ENCODE peak calls at places on chromosomes 13 and 19, in seven cellular contexts. One of them, this sample, is unnamed.

GRCh38 chr19:45526143-45526542 is 18.9 kb downstream of the VASP start:
- DNase-seq in foreskin fibroblast: peak; percentile 73
- DNase-seq in activated CD8-positive, alpha-beta memory T cell treated with anti-CD3 and anti-CD28 coated beads for 1 hour: no peak
- DNase-seq in AG08396: peak; percentile 82
- DNase-seq in Daoy: peak; percentile 80
- DNase-seq in thoracic aorta: no peak
- DNase-seq in A172: peak; percentile 61
- DNase-seq in this sample: peak; percentile 73

GRCh38 chr13:110713981-110714797 is 689 bp downstream of the ING1 start:
- DNase-seq in Daoy: peak; percentile 42
- DNase-seq in activated CD8-positive, alpha-beta memory T cell treated with anti-CD3 and anti-CD28 coated beads for 1 hour: no peak
- DNase-seq in thoracic aorta: no peak
- DNase-seq in A172: peak; percentile 28
- DNase-seq in foreskin fibroblast: peak; percentile 66
- DNase-seq in AG08396: no peak
- DNase-seq in this sample: peak; percentile 65

GRCh38 chr19:15337202-15337601 is 4.9 kb upstream of the BRD4 start:
- DNase-seq in activated CD8-positive, alpha-beta memory T cell treated with anti-CD3 and anti-CD28 coated beads for 1 hour: no peak
- DNase-seq in thoracic aorta: no peak
- DNase-seq in A172: peak; percentile 52
- DNase-seq in Daoy: no peak
- DNase-seq in AG08396: peak; percentile 64
- DNase-seq in foreskin fibroblast: peak; percentile 72
- DNase-seq in this sample: no peak

GRCh38 chr19:46890423-46891170 is 29.8 kb downstream of the ARHGAP35 start:
- DNase-seq in AG08396: peak; percentile 75
- DNase-seq in thoracic aorta: no peak
- DNase-seq in A172: no peak
- DNase-seq in foreskin fibroblast: peak; percentile 95
- DNase-seq in Daoy: peak; percentile 35
- DNase-seq in activated CD8-positive, alpha-beta memory T cell treated with anti-CD3 and anti-CD28 coated beads for 1 hour: no peak
- DNase-seq in this sample: no peak

GRCh38 chr19:53659292-53659691 is 27.5 kb downstream of the DPRX start:
- DNase-seq in AG08396: no peak
- DNase-seq in Daoy: peak; percentile 44
- DNase-seq in thoracic aorta: no peak
- DNase-seq in activated CD8-positive, alpha-beta memory T cell treated with anti-CD3 and anti-CD28 coated beads for 1 hour: no peak
- DNase-seq in foreskin fibroblast: peak; percentile 2
- DNase-seq in A172: peak; percentile 39
- DNase-seq in this sample: no peak

GRCh38 chr13:110799246-110800236 is 86.0 kb downstream of the ING1 start:
- DNase-seq in A172: no peak
- DNase-seq in AG08396: peak; percentile 74
- DNase-seq in thoracic aorta: no peak
- DNase-seq in activated CD8-positive, alpha-beta memory T cell treated with anti-CD3 and anti-CD28 coated beads for 1 hour: no peak
- DNase-seq in foreskin fibroblast: peak; percentile 89
- DNase-seq in Daoy: peak; percentile 52
- DNase-seq in this sample: peak; percentile 54

GRCh38 chr19:18496167-18496979 is 25.5 kb downstream of the ELL start:
- DNase-seq in AG08396: peak; percentile 50
- DNase-seq in thoracic aorta: no peak
- DNase-seq in Daoy: peak; percentile 70
- DNase-seq in A172: peak; percentile 83
- DNase-seq in foreskin fibroblast: peak; percentile 80
- DNase-seq in activated CD8-positive, alpha-beta memory T cell treated with anti-CD3 and anti-CD28 coated beads for 1 hour: peak; percentile 32
- DNase-seq in this sample: peak; percentile 60

GRCh38 chr13:50396001-50396400 is 380.8 kb downstream of the KCNRG start:
- DNase-seq in activated CD8-positive, alpha-beta memory T cell treated with anti-CD3 and anti-CD28 coated beads for 1 hour: no peak
- DNase-seq in AG08396: no peak
- DNase-seq in foreskin fibroblast: no peak
- DNase-seq in Daoy: no peak
- DNase-seq in A172: no peak
- DNase-seq in thoracic aorta: no peak
- DNase-seq in this sample: no peak

GRCh38 chr13:19713186-19713965 is 69.4 kb downstream of the PSPC1 start:
- DNase-seq in A172: peak; percentile 84
- DNase-seq in thoracic aorta: no peak
- DNase-seq in foreskin fibroblast: peak; percentile 52
- DNase-seq in activated CD8-positive, alpha-beta memory T cell treated with anti-CD3 and anti-CD28 coated beads for 1 hour: no peak
- DNase-seq in Daoy: peak; percentile 44
- DNase-seq in AG08396: peak; percentile 11
- DNase-seq in this sample: no peak

GRCh38 chr13:112105884-112106283 is 38.9 kb downstream of the SOX1 start:
- DNase-seq in Daoy: no peak
- DNase-seq in activated CD8-positive, alpha-beta memory T cell treated with anti-CD3 and anti-CD28 coated beads for 1 hour: no peak
- DNase-seq in A172: no peak
- DNase-seq in foreskin fibroblast: no peak
- DNase-seq in AG08396: no peak
- DNase-seq in thoracic aorta: no peak
- DNase-seq in this sample: no peak

GRCh38 chr19:36916991-36917390 is 859 bp downstream of the ZNF568 start:
- DNase-seq in foreskin fibroblast: peak; percentile 67
- DNase-seq in Daoy: peak; percentile 15
- DNase-seq in thoracic aorta: no peak
- DNase-seq in AG08396: peak; percentile 39
- DNase-seq in A172: peak; percentile 2
- DNase-seq in activated CD8-positive, alpha-beta memory T cell treated with anti-CD3 and anti-CD28 coated beads for 1 hour: no peak
- DNase-seq in this sample: no peak

GRCh38 chr19:4064073-4064550 is 2.6 kb downstream of the ZBTB7A start:
- DNase-seq in A172: no peak
- DNase-seq in foreskin fibroblast: peak; percentile 60
- DNase-seq in activated CD8-positive, alpha-beta memory T cell treated with anti-CD3 and anti-CD28 coated beads for 1 hour: no peak
- DNase-seq in Daoy: no peak
- DNase-seq in AG08396: no peak
- DNase-seq in thoracic aorta: no peak
- DNase-seq in this sample: no peak

GRCh38 chr13:83220241-83220640 is 662.0 kb downstream of the SLITRK1 start:
- DNase-seq in foreskin fibroblast: peak; percentile 70
- DNase-seq in Daoy: no peak
- DNase-seq in A172: no peak
- DNase-seq in thoracic aorta: no peak
- DNase-seq in AG08396: no peak
- DNase-seq in activated CD8-positive, alpha-beta memory T cell treated with anti-CD3 and anti-CD28 coated beads for 1 hour: no peak
- DNase-seq in this sample: no peak

GRCh38 chr19:45117666-45118065 is 24.7 kb downstream of the PPP1R37 start:
- DNase-seq in A172: no peak
- DNase-seq in Daoy: no peak
- DNase-seq in AG08396: no peak
- DNase-seq in activated CD8-positive, alpha-beta memory T cell treated with anti-CD3 and anti-CD28 coated beads for 1 hour: no peak
- DNase-seq in thoracic aorta: no peak
- DNase-seq in foreskin fibroblast: no peak
- DNase-seq in this sample: no peak

GRCh38 chr13:113905942-113906341 is 42.1 kb upstream of the GAS6 start:
- DNase-seq in Daoy: no peak
- DNase-seq in AG08396: no peak
- DNase-seq in A172: no peak
- DNase-seq in foreskin fibroblast: no peak
- DNase-seq in activated CD8-positive, alpha-beta memory T cell treated with anti-CD3 and anti-CD28 coated beads for 1 hour: no peak
- DNase-seq in thoracic aorta: no peak
- DNase-seq in this sample: peak; percentile 5

GRCh38 chr19:1577929-1578618 is 9.9 kb upstream of the MEX3D start:
- DNase-seq in Daoy: no peak
- DNase-seq in A172: no peak
- DNase-seq in foreskin fibroblast: no peak
- DNase-seq in activated CD8-positive, alpha-beta memory T cell treated with anti-CD3 and anti-CD28 coated beads for 1 hour: no peak
- DNase-seq in AG08396: no peak
- DNase-seq in thoracic aorta: no peak
- DNase-seq in this sample: no peak

GRCh38 chr19:11848594-11849263 is at the start of gene ZNF439:
- DNase-seq in AG08396: peak; percentile 92
- DNase-seq in activated CD8-positive, alpha-beta memory T cell treated with anti-CD3 and anti-CD28 coated beads for 1 hour: peak; percentile 54
- DNase-seq in Daoy: peak; percentile 92
- DNase-seq in foreskin fibroblast: peak; percentile 90
- DNase-seq in A172: no peak
- DNase-seq in thoracic aorta: peak; percentile 82
- DNase-seq in this sample: peak; percentile 97

GRCh38 chr19:58409010-58409790 is 751 bp downstream of the ZNF584 start:
- DNase-seq in foreskin fibroblast: peak; percentile 63
- DNase-seq in Daoy: peak; percentile 58
- DNase-seq in thoracic aorta: no peak
- DNase-seq in AG08396: no peak
- DNase-seq in A172: peak; percentile 47
- DNase-seq in activated CD8-positive, alpha-beta memory T cell treated with anti-CD3 and anti-CD28 coated beads for 1 hour: no peak
- DNase-seq in this sample: peak; percentile 48

GRCh38 chr13:63628310-63628709 is 2212.7 kb upstream of the PCDH20 start:
- DNase-seq in AG08396: no peak
- DNase-seq in foreskin fibroblast: no peak
- DNase-seq in thoracic aorta: no peak
- DNase-seq in activated CD8-positive, alpha-beta memory T cell treated with anti-CD3 and anti-CD28 coated beads for 1 hour: no peak
- DNase-seq in A172: no peak
- DNase-seq in Daoy: no peak
- DNase-seq in this sample: no peak

This sample was measured in left ventricle myocardium superior.